ENCODE peak calls at places on chromosomes 5 and 9, in seven cellular contexts. One of them, this sample, is unnamed.

GRCh38 chr9:16131269-16131668 is 578.4 kb downstream of the CCDC171 start:
- DNase-seq in stomach: no peak
- DNase-seq in sigmoid colon: no peak
- DNase-seq in transverse colon: no peak
- DNase-seq in testis: no peak
- DNase-seq in tibial nerve: no peak
- DNase-seq in NB4: peak
- DNase-seq in this sample: no peak

GRCh38 chr5:181260720-181261319 is at the start of gene TRIM52:
- DNase-seq in stomach: peak
- DNase-seq in sigmoid colon: peak
- DNase-seq in transverse colon: peak
- DNase-seq in testis: peak
- DNase-seq in tibial nerve: peak
- DNase-seq in NB4: peak
- DNase-seq in this sample: peak

GRCh38 chr5:44887722-44888121 is 79.0 kb downstream of the MRPS30 start:
- DNase-seq in stomach: no peak
- DNase-seq in sigmoid colon: no peak
- DNase-seq in transverse colon: no peak
- DNase-seq in testis: no peak
- DNase-seq in tibial nerve: no peak
- DNase-seq in NB4: no peak
- DNase-seq in this sample: no peak

GRCh38 chr5:115599924-115600323 is 2.4 kb downstream of the TICAM2 start:
- DNase-seq in stomach: no peak
- DNase-seq in sigmoid colon: no peak
- DNase-seq in transverse colon: no peak
- DNase-seq in testis: no peak
- DNase-seq in tibial nerve: no peak
- DNase-seq in NB4: no peak
- DNase-seq in this sample: no peak

GRCh38 chr9:132828201-132828770 is 49.8 kb downstream of the AK8 start:
- DNase-seq in stomach: no peak
- DNase-seq in sigmoid colon: peak
- DNase-seq in transverse colon: no peak
- DNase-seq in testis: no peak
- DNase-seq in tibial nerve: no peak
- DNase-seq in NB4: no peak
- DNase-seq in this sample: no peak

GRCh38 chr5:74816875-74817274 is 49.3 kb downstream of the FAM169A start:
- DNase-seq in stomach: no peak
- DNase-seq in sigmoid colon: no peak
- DNase-seq in transverse colon: no peak
- DNase-seq in testis: no peak
- DNase-seq in tibial nerve: no peak
- DNase-seq in NB4: no peak
- DNase-seq in this sample: no peak

GRCh38 chr5:178426326-178427130 is 163.7 kb downstream of the COL23A1 start:
- DNase-seq in stomach: no peak
- DNase-seq in sigmoid colon: no peak
- DNase-seq in transverse colon: no peak
- DNase-seq in testis: peak
- DNase-seq in tibial nerve: no peak
- DNase-seq in NB4: no peak
- DNase-seq in this sample: peak

GRCh38 chr5:71483355-71483754 is 27.9 kb downstream of the BDP1 start:
- DNase-seq in stomach: no peak
- DNase-seq in sigmoid colon: no peak
- DNase-seq in transverse colon: no peak
- DNase-seq in testis: no peak
- DNase-seq in tibial nerve: no peak
- DNase-seq in NB4: no peak
- DNase-seq in this sample: no peak

GRCh38 chr9:129849042-129849441 is 13.8 kb downstream of the USP20 start:
- DNase-seq in stomach: no peak
- DNase-seq in sigmoid colon: no peak
- DNase-seq in transverse colon: no peak
- DNase-seq in testis: no peak
- DNase-seq in tibial nerve: no peak
- DNase-seq in NB4: no peak
- DNase-seq in this sample: no peak

GRCh38 chr9:129131300-129132145 is 20.3 kb downstream of the PTPA start:
- DNase-seq in stomach: peak
- DNase-seq in sigmoid colon: peak
- DNase-seq in transverse colon: peak
- DNase-seq in testis: peak
- DNase-seq in tibial nerve: peak
- DNase-seq in NB4: peak
- DNase-seq in this sample: peak

GRCh38 chr5:142748568-142749249 is 21.5 kb upstream of the ARHGAP26 start:
- DNase-seq in stomach: peak
- DNase-seq in sigmoid colon: no peak
- DNase-seq in transverse colon: peak
- DNase-seq in testis: peak
- DNase-seq in tibial nerve: no peak
- DNase-seq in NB4: peak
- DNase-seq in this sample: no peak

GRCh38 chr5:18379189-18379588 is 744.9 kb downstream of the TAF11L14 start:
- DNase-seq in stomach: no peak
- DNase-seq in sigmoid colon: no peak
- DNase-seq in transverse colon: no peak
- DNase-seq in testis: no peak
- DNase-seq in tibial nerve: no peak
- DNase-seq in NB4: no peak
- DNase-seq in this sample: no peak

GRCh38 chr9:80650964-80651555 is 1038.3 kb downstream of the TLE1 start:
- DNase-seq in stomach: no peak
- DNase-seq in sigmoid colon: no peak
- DNase-seq in transverse colon: no peak
- DNase-seq in testis: no peak
- DNase-seq in tibial nerve: no peak
- DNase-seq in NB4: no peak
- DNase-seq in this sample: peak

GRCh38 chr5:9105851-9106250 is 440.0 kb downstream of the SEMA5A start:
- DNase-seq in stomach: no peak
- DNase-seq in sigmoid colon: no peak
- DNase-seq in transverse colon: no peak
- DNase-seq in testis: no peak
- DNase-seq in tibial nerve: no peak
- DNase-seq in NB4: no peak
- DNase-seq in this sample: no peak

GRCh38 chr5:172453206-172453985 is 929 bp downstream of the SH3PXD2B start:
- DNase-seq in stomach: peak
- DNase-seq in sigmoid colon: peak
- DNase-seq in transverse colon: peak
- DNase-seq in testis: no peak
- DNase-seq in tibial nerve: no peak
- DNase-seq in NB4: peak
- DNase-seq in this sample: peak

GRCh38 chr5:140075371-140075770 is 32.3 kb upstream of the NRG2 start:
- DNase-seq in stomach: no peak
- DNase-seq in sigmoid colon: no peak
- DNase-seq in transverse colon: no peak
- DNase-seq in testis: no peak
- DNase-seq in tibial nerve: no peak
- DNase-seq in NB4: peak
- DNase-seq in this sample: no peak

GRCh38 chr5:65926276-65926761 is at the start of gene ERBIN:
- DNase-seq in stomach: peak
- DNase-seq in sigmoid colon: peak
- DNase-seq in transverse colon: peak
- DNase-seq in testis: peak
- DNase-seq in tibial nerve: peak
- DNase-seq in NB4: peak
- DNase-seq in this sample: peak

GRCh38 chr9:129365196-129365595 is 187.1 kb upstream of the IER5L start:
- DNase-seq in stomach: no peak
- DNase-seq in sigmoid colon: no peak
- DNase-seq in transverse colon: no peak
- DNase-seq in testis: no peak
- DNase-seq in tibial nerve: no peak
- DNase-seq in NB4: no peak
- DNase-seq in this sample: no peak

GRCh38 chr9:8366161-8366926 is 566.8 kb upstream of the DMAC1 start:
- DNase-seq in stomach: no peak
- DNase-seq in sigmoid colon: no peak
- DNase-seq in transverse colon: no peak
- DNase-seq in testis: no peak
- DNase-seq in tibial nerve: no peak
- DNase-seq in NB4: peak
- DNase-seq in this sample: no peak

GRCh38 chr5:107305999-107306398 is 364.7 kb downstream of the EFNA5 start:
- DNase-seq in stomach: no peak
- DNase-seq in sigmoid colon: no peak
- DNase-seq in transverse colon: no peak
- DNase-seq in testis: no peak
- DNase-seq in tibial nerve: no peak
- DNase-seq in NB4: no peak
- DNase-seq in this sample: no peak

GRCh38 chr5:118121258-118121657 is 867.1 kb downstream of the DTWD2 start:
- DNase-seq in stomach: no peak
- DNase-seq in sigmoid colon: no peak
- DNase-seq in transverse colon: no peak
- DNase-seq in testis: no peak
- DNase-seq in tibial nerve: no peak
- DNase-seq in NB4: no peak
- DNase-seq in this sample: no peak

GRCh38 chr9:33264473-33265177 is at the start of the genes BAG1 and CHMP5:
- DNase-seq in stomach: peak
- DNase-seq in sigmoid colon: peak
- DNase-seq in transverse colon: peak
- DNase-seq in testis: peak
- DNase-seq in tibial nerve: peak
- DNase-seq in NB4: peak
- DNase-seq in this sample: peak
- TF ChIP-seq POLR2A in stomach: peak
- TF ChIP-seq POLR2A in sigmoid colon: peak
- TF ChIP-seq POLR2A in transverse colon: peak
- TF ChIP-seq POLR2A in testis: no peak
- TF ChIP-seq POLR2A in tibial nerve: peak
- TF ChIP-seq POLR2A in NB4: peak
- TF ChIP-seq POLR2A in this sample: peak

DNA sequence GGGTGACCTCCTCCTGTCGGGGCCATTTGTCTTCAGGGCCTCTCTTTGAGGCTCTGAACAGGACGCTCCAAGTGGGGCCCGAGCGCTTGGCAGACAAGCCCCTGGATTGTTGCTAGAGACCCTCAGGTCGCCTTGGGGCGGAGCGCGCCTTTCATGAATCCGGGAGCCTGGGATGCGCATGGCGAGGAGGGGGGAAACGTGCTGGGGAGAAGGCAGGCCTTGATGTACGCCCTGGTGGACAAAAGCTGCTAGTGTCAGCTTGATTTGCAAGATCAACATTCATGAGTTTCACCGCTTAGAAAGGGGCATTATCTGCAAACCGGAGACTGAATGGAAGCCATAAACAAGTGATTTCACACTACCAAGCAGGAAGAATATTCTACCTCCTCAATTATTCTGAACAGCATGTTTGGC is 226.3 kb downstream of the SMARCA2 start:
- DNase-seq in stomach: no peak
- DNase-seq in sigmoid colon: no peak
- DNase-seq in transverse colon: no peak
- DNase-seq in testis: peak
- DNase-seq in tibial nerve: peak
- DNase-seq in NB4: peak
- DNase-seq in this sample: no peak
- TF ChIP-seq CTCF in stomach: no peak
- TF ChIP-seq CTCF in sigmoid colon: no peak
- TF ChIP-seq CTCF in transverse colon: no peak
- TF ChIP-seq CTCF in testis: no peak
- TF ChIP-seq CTCF in tibial nerve: no peak
- TF ChIP-seq CTCF in NB4: peak
- TF ChIP-seq CTCF in this sample: peak

GRCh38 chr5:177416334-177416733 is 7.0 kb upstream of the F12 start:
- DNase-seq in stomach: no peak
- DNase-seq in sigmoid colon: no peak
- DNase-seq in transverse colon: peak
- DNase-seq in testis: no peak
- DNase-seq in tibial nerve: no peak
- DNase-seq in NB4: no peak
- DNase-seq in this sample: no peak

GRCh38 chr5:177410575-177410974 is 1.2 kb upstream of the F12 start:
- DNase-seq in stomach: no peak
- DNase-seq in sigmoid colon: no peak
- DNase-seq in transverse colon: no peak
- DNase-seq in testis: no peak
- DNase-seq in tibial nerve: no peak
- DNase-seq in NB4: peak
- DNase-seq in this sample: no peak

GRCh38 chr5:177414481-177414880 is 5.1 kb upstream of the F12 start:
- DNase-seq in stomach: no peak
- DNase-seq in sigmoid colon: no peak
- DNase-seq in transverse colon: no peak
- DNase-seq in testis: no peak
- DNase-seq in tibial nerve: no peak
- DNase-seq in NB4: no peak
- DNase-seq in this sample: no peak

GRCh38 chr5:177409043-177409801 is at the start of gene F12:
- DNase-seq in stomach: no peak
- DNase-seq in sigmoid colon: no peak
- DNase-seq in transverse colon: no peak
- DNase-seq in testis: no peak
- DNase-seq in tibial nerve: no peak
- DNase-seq in NB4: no peak
- DNase-seq in this sample: no peak

DNA sequence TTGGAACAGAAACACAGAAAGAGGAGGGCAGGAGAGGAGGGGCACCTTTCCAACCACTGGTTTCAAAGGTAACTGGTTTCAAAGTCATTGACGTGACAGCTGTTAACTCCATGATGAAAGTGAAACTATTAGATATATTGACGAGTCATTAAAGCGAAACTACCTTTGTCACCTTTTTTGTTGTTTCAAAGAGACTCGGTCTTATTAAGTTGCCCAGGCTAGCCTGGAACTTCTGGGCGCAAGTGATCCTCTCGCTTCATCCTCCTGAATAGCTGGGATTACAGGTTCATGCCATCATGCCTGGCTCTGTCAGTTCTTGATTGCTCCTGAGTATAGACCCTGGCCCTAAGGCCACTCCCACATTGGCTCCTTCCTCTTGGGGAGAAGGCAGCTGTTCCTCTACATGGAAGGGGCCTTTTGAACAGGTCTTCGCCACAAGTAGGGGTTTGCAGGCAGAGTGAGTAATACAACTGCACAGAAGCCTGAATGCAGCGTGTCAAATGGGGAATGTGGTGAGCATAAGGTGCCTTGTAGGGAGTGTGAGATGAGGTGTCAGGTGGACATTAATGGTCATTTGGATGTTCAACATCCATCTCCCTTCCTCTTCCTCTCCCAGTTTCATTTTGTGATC is 3.4 kb upstream of the F12 start:
- DNase-seq in stomach: no peak
- DNase-seq in sigmoid colon: no peak
- DNase-seq in transverse colon: no peak
- DNase-seq in testis: no peak
- DNase-seq in tibial nerve: no peak
- DNase-seq in NB4: peak
- DNase-seq in this sample: no peak
- TF ChIP-seq POLR2A in stomach: no peak
- TF ChIP-seq POLR2A in sigmoid colon: no peak
- TF ChIP-seq POLR2A in transverse colon: no peak
- TF ChIP-seq POLR2A in testis: no peak
- TF ChIP-seq POLR2A in tibial nerve: no peak
- TF ChIP-seq POLR2A in NB4: no peak
- TF ChIP-seq POLR2A in this sample: no peak

GRCh38 chr5:121144764-121145163 is 680.7 kb downstream of the PRR16 start:
- DNase-seq in stomach: no peak
- DNase-seq in sigmoid colon: no peak
- DNase-seq in transverse colon: no peak
- DNase-seq in testis: no peak
- DNase-seq in tibial nerve: no peak
- DNase-seq in NB4: no peak
- DNase-seq in this sample: no peak
- TF ChIP-seq CTCF in stomach: no peak
- TF ChIP-seq CTCF in sigmoid colon: no peak
- TF ChIP-seq CTCF in transverse colon: no peak
- TF ChIP-seq CTCF in testis: no peak
- TF ChIP-seq CTCF in tibial nerve: no peak
- TF ChIP-seq CTCF in NB4: no peak
- TF ChIP-seq CTCF in this sample: no peak